ENCODE peak calls at places on chromosomes 1 and 21, in four cellular contexts. D, H, A and F are unnamed samples.

GRCh38 chr1:68308034-68308433 is 75.7 kb upstream of the WLS start:
- DNase-seq in D (no peak), H (no peak), A (no peak), F (no peak)

GRCh38 chr1:228446849-228447248 is 30.2 kb upstream of the TRIM17 start:
- DNase-seq in D (no peak), H (no peak), A (no peak), F (no peak)

GRCh38 chr1:184219414-184219813 is 167.4 kb upstream of the C1orf21 start:
- DNase-seq in D (no peak), H (no peak), A (no peak), F (no peak)

GRCh38 chr1:110773813-110774212 is 99.1 kb upstream of the KCNA3 start:
- DNase-seq in D (no peak), H (no peak), A (no peak), F (no peak)

GRCh38 chr1:163820190-163820589 is 498.4 kb downstream of the NUF2 start:
- DNase-seq in D (no peak), H (no peak), A (peak), F (no peak)

GRCh38 chr1:184632415-184633175 is 122.1 kb downstream of the EDEM3 start:
- DNase-seq in D (no peak), H (no peak), A (no peak), F (no peak)

GRCh38 chr1:180636138-180636537 is 4.3 kb downstream of the XPR1 start:
- DNase-seq in D (peak), H (no peak), A (no peak), F (no peak)

GRCh38 chr21:33241846-33242245 is 12.1 kb downstream of the IFNAR2 start:
- DNase-seq in D (no peak), H (no peak), A (no peak), F (no peak)

GRCh38 chr1:228279011-228279721 is 71.3 kb downstream of the OBSCN start:
- DNase-seq in D (no peak), H (no peak), A (no peak), F (no peak)

GRCh38 chr1:228166170-228166936 is 749 bp downstream of the IBA57 start:
- DNase-seq in D (peak), H (peak), A (peak), F (peak)

GRCh38 chr1:36536727-36537126 is 54.0 kb upstream of the CSF3R start:
- DNase-seq in D (no peak), H (no peak), A (no peak), F (no peak)

GRCh38 chr1:213604477-213604876 is 383.3 kb upstream of the PROX1 start:
- DNase-seq in D (no peak), H (no peak), A (no peak), F (no peak)

GRCh38 chr1:59178339-59178744 is 118.6 kb upstream of the FGGY start:
- DNase-seq in D (peak), H (peak), A (no peak), F (no peak)

GRCh38 chr1:177256153-177256814 is 85.5 kb downstream of the BRINP2 start:
- DNase-seq in D (peak), H (peak), A (no peak), F (no peak)

GRCh38 chr21:45392206-45392971 is 12.6 kb upstream of the COL18A1 start:
- DNase-seq in D (no peak), H (no peak), A (no peak), F (no peak)

GRCh38 chr1:12485231-12486172 is 132.5 kb downstream of the DHRS3 start:
- DNase-seq in D (peak), H (no peak), A (no peak), F (no peak)

GRCh38 chr1:243493156-243494129 is 237.6 kb downstream of the SDCCAG8 start:
- DNase-seq in D (peak), H (no peak), A (peak), F (no peak)

GRCh38 chr21:36661511-36662309 is 37.2 kb upstream of the SIM2 start:
- DNase-seq in D (peak), H (peak), A (peak), F (peak)

GRCh38 chr1:224245188-224245587 is 62.1 kb downstream of the DEGS1 start:
- DNase-seq in D (peak), H (peak), A (no peak), F (no peak)

GRCh38 chr1:167127236-167127635 is 33.4 kb downstream of the STYXL2 start:
- DNase-seq in D (no peak), H (no peak), A (no peak), F (no peak)

GRCh38 chr1:176811896-176812295 is 348.9 kb downstream of the PAPPA2 start:
- DNase-seq in D (no peak), H (no peak), A (no peak), F (no peak)

GRCh38 chr1:183025782-183026774 is 2.9 kb downstream of the LAMC1 start:
- DNase-seq in D (peak), H (no peak), A (no peak), F (no peak)

GRCh38 chr1:62462370-62462769 is 25.5 kb downstream of the USP1 start:
- DNase-seq in D (no peak), H (no peak), A (no peak), F (no peak)

GRCh38 chr1:20380616-20381035 is 90.0 kb downstream of the VWA5B1 start:
- DNase-seq in D (peak), H (no peak), A (no peak), F (no peak)

GRCh38 chr1:25912076-25912831 is 6.0 kb upstream of the STMN1 start:
- DNase-seq in D (peak), H (no peak), A (no peak), F (no peak)

GRCh38 chr1:26923711-26924110 is 2.2 kb downstream of the NUDC start:
- DNase-seq in D (peak), H (no peak), A (no peak), F (no peak)

GRCh38 chr1:29698033-29698432 is 461.7 kb downstream of the PTPRU start:
- DNase-seq in D (peak), H (no peak), A (peak), F (peak)

GRCh38 chr1:71093938-71094337 is 13.1 kb upstream of the ZRANB2 start:
- DNase-seq in D (peak), H (peak), A (peak), F (no peak)